ENCODE peak calls at places on chromosomes 13 and 19, in five cellular contexts. U, Q, P, C and M are unnamed samples.

GRCh38 chr19:55041627-55042343 is 3.7 kb upstream of the GP6 start:
- DNase-seq in U (no peak), Q (no peak), P (no peak), C (no peak), M (no peak)

GRCh38 chr19:55257461-55258411 is 1.1 kb downstream of the PPP6R1 start:
- DNase-seq in U (no peak), Q (peak), P (peak), C (peak), M (no peak)

GRCh38 chr19:3061214-3062161 is 807 bp downstream of the TLE5 start:
- DNase-seq in U (no peak), Q (no peak), P (no peak), C (peak), M (no peak)

GRCh38 chr13:33108620-33109019 is 92.4 kb downstream of the KL start:
- DNase-seq in U (no peak), Q (no peak), P (no peak), C (no peak), M (no peak)

GRCh38 chr13:57634829-57635165 is 3.3 kb downstream of the PCDH17 start:
- DNase-seq in U (no peak), Q (peak), P (no peak), C (peak), M (no peak)

GRCh38 chr13:64453831-64454230 is 2776.3 kb downstream of the PCDH9 start:
- DNase-seq in U (no peak), Q (peak), P (no peak), C (peak), M (no peak)

GRCh38 chr19:16945364-16945714 is 56.5 kb downstream of the F2RL3 start:
- DNase-seq in U (no peak), Q (no peak), P (no peak), C (no peak), M (no peak)

GRCh38 chr19:32269831-32270230 is 75.6 kb upstream of the ZNF507 start:
- DNase-seq in U (no peak), Q (no peak), P (peak), C (no peak), M (no peak)

GRCh38 chr13:84399320-84400085 is 517.2 kb upstream of the SLITRK1 start:
- DNase-seq in U (no peak), Q (peak), P (no peak), C (no peak), M (no peak)

GRCh38 chr13:37526710-37527446 is 71.7 kb downstream of the POSTN start:
- DNase-seq in U (no peak), Q (no peak), P (no peak), C (no peak), M (no peak)

GRCh38 chr13:51934461-51935087 is 72.8 kb downstream of the CCDC70 start:
- DNase-seq in U (no peak), Q (no peak), P (no peak), C (no peak), M (no peak)

GRCh38 chr13:97220151-97220900 is 1.8 kb upstream of the MBNL2 start:
- DNase-seq in U (no peak), Q (no peak), P (no peak), C (no peak), M (no peak)

GRCh38 chr19:543912-544608 is at the start of gene GZMM:
- DNase-seq in U (no peak), Q (no peak), P (no peak), C (no peak), M (no peak)

GRCh38 chr19:33273881-33274662 is 28.3 kb downstream of the CEBPA start:
- DNase-seq in U (no peak), Q (no peak), P (peak), C (no peak), M (no peak)

GRCh38 chr13:73918691-73919090 is 215.5 kb downstream of the KLF12 start:
- DNase-seq in U (no peak), Q (no peak), P (no peak), C (no peak), M (no peak)

GRCh38 chr13:40960721-40961120 is 58.4 kb downstream of the ELF1 start:
- DNase-seq in U (no peak), Q (no peak), P (peak), C (no peak), M (no peak)

GRCh38 chr19:2888739-2889224 is 11.9 kb upstream of the ZNF57 start:
- DNase-seq in U (no peak), Q (peak), P (no peak), C (no peak), M (no peak)

GRCh38 chr13:46295531-46296464 is 84.1 kb downstream of the LRRC63 start:
- DNase-seq in U (peak), Q (no peak), P (peak), C (no peak), M (no peak)

GRCh38 chr19:35963514-35963913 is 27.3 kb downstream of the LRFN3 start:
- DNase-seq in U (no peak), Q (peak), P (peak), C (no peak), M (no peak)

GRCh38 chr13:99796175-99796819 is 175.3 kb downstream of the ZIC5 start:
- DNase-seq in U (no peak), Q (peak), P (peak), C (no peak), M (no peak)

GRCh38 chr13:89199138-89199537 is 1528.0 kb downstream of the SLITRK5 start:
- DNase-seq in U (no peak), Q (no peak), P (no peak), C (no peak), M (no peak)

GRCh38 chr13:111610077-111610476 is 289.6 kb downstream of the TEX29 start:
- DNase-seq in U (no peak), Q (no peak), P (no peak), C (no peak), M (no peak)

GRCh38 chr13:29284726-29285125 is 310.8 kb downstream of the SLC7A1 start:
- DNase-seq in U (no peak), Q (peak), P (no peak), C (no peak), M (no peak)

GRCh38 chr19:37564624-37565369 is 29.8 kb downstream of the ZNF571 start:
- DNase-seq in U (no peak), Q (peak), P (no peak), C (no peak), M (no peak)

GRCh38 chr19:57004418-57004817 is 115.4 kb upstream of the USP29 start:
- DNase-seq in U (no peak), Q (no peak), P (no peak), C (no peak), M (no peak)
- TF ChIP-seq POLR2AphosphoS5 in U (no peak), Q (no peak), P (no peak), C (no peak), M (no peak)

GRCh38 chr13:50783066-50783465 is 60.4 kb downstream of the DLEU7 start:
- DNase-seq in U (no peak), Q (no peak), P (no peak), C (no peak), M (no peak)

GRCh38 chr13:50793026-50793425 is 50.5 kb downstream of the DLEU7 start:
- DNase-seq in U (no peak), Q (no peak), P (no peak), C (no peak), M (no peak)

GRCh38 chr13:50783940-50784339 is 59.6 kb downstream of the DLEU7 start:
- DNase-seq in U (no peak), Q (no peak), P (no peak), C (no peak), M (no peak)

GRCh38 chr13:50787316-50788195 is 55.9 kb downstream of the DLEU7 start:
- DNase-seq in U (no peak), Q (peak), P (no peak), C (no peak), M (no peak)

DNA sequence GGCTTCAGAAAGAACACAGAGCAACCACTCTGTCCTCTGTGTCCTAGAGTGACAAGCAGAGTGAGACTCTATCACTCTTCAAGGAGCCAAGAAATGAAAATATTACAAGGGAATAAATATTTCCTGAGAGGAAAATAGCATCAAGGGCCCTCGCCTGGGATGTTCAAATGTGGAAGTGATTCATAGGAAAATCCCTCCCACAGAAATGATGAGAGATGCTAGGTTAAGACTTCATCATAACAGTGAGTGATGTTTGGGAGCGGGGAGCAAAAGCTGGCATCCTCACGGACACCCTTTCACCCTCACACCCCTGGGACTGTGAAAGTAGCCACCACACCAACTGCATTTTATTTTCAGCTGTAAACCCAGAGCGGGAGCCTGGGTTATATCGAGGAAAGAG is 54.9 kb downstream of the DLEU7 start:
- DNase-seq in U (no peak), Q (no peak), P (no peak), C (no peak), M (no peak)
- TF ChIP-seq REST in U (no peak), Q (no peak), P (no peak), C (no peak), M (no peak)

GRCh38 chr13:113644800-113645199 is 13.2 kb downstream of the ATP4B start:
- DNase-seq in U (no peak), Q (no peak), P (no peak), C (no peak), M (no peak)
- TF ChIP-seq POLR2AphosphoS5 in U (no peak), Q (no peak), P (no peak), C (no peak), M (no peak)

GRCh38 chr19:45676851-45677263 is 8.8 kb downstream of the GIPR start:
- DNase-seq in U (no peak), Q (peak), P (no peak), C (no peak), M (no peak)
- TF ChIP-seq REST in U (no peak), Q (no peak), P (no peak), C (no peak), M (no peak)

GRCh38 chr13:21897140-21897539 is 226.3 kb downstream of the FGF9 start:
- DNase-seq in U (no peak), Q (no peak), P (no peak), C (no peak), M (no peak)
- TF ChIP-seq POLR2AphosphoS5 in U (no peak), Q (no peak), P (no peak), C (no peak), M (no peak)

DNA sequence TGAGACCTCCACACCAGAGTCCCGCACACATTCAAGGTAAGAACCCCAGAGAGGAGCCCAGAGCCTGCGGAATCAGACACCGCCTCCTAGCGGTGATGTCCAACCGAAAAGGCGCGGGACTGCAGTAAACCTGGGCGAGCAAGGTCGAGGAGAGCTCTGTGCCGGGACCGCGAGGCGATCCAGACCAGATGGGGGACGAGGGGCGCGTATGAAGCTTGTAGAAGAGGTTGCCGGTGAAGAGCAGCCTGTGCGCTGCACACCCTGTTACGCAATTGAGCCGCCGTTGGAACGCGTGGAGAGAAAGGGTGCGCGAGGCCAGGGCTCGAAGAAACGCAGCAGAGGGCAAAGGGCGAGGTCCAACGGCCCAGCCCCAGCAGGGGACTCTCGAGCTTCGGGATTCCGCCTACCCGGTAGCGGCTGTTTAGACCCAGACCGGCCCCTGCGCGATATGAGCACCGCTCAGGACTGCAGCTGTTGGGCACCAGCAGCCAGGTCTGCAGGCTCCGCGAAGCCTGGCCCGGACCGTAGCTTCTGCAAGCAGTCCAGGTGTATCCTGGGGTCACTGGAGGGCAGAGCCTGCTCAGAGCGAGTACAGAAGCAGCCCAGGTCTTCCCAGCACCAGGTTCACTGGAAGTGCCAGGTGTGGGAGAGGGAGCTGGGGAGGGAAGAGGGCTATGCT is 65.9 kb upstream of the ZNF599 start:
- DNase-seq in U (no peak), Q (peak), P (no peak), C (no peak), M (no peak)
- TF ChIP-seq REST in U (no peak), Q (no peak), P (no peak), C (no peak), M (no peak)